ENCODE peak calls at places on chromosomes 4 and X, in eight cellular contexts. N, C, M, F, V, R, G and E are unnamed samples.

GRCh38 chr4:53598483-53598882 is 7.2 kb upstream of the LNX1 start:
- DNase-seq in M (peak; percentile 36), V (no peak), R (no peak), F (no peak), G (no peak), N (no peak), C (no peak), E (no peak)

GRCh38 chr4:38128478-38129451 is 168.6 kb downstream of the PTTG2 start:
- DNase-seq in C (no peak), F (no peak), M (peak; percentile 56), R (peak; percentile 90), V (no peak), G (no peak), N (no peak), E (peak; percentile 69)

GRCh38 chr4:14700544-14700943 is 301.7 kb upstream of the CPEB2 start:
- DNase-seq in C (no peak), R (no peak), F (no peak), G (no peak), V (no peak), N (no peak), M (no peak), E (no peak)

GRCh38 chrX:46561931-46562721 is 11.4 kb upstream of the CHST7 start:
- DNase-seq in F (no peak), M (peak; percentile 53), V (peak; percentile 52), R (peak; percentile 66), N (no peak), C (no peak), G (no peak), E (peak; percentile 58)

GRCh38 chrX:12570859-12571501 is 220.2 kb upstream of the PRPS2 start:
- DNase-seq in F (no peak), M (no peak), V (no peak), G (no peak), C (no peak), R (peak; percentile 18), N (no peak), E (no peak)

GRCh38 chr4:118927976-118928375 is 39.3 kb downstream of the SYNPO2 start:
- DNase-seq in G (no peak), M (peak; percentile 38), N (no peak), F (no peak), V (peak; percentile 21), C (no peak), R (no peak), E (no peak)

GRCh38 chr4:150462743-150463142 is 119.2 kb upstream of the MAB21L2 start:
- DNase-seq in M (no peak), V (no peak), C (no peak), N (no peak), G (no peak), F (no peak), R (no peak), E (no peak)

GRCh38 chr4:33390977-33391376 is 2670.8 kb downstream of the PCDH7 start:
- DNase-seq in C (no peak), V (no peak), M (no peak), F (no peak), G (no peak), R (no peak), N (no peak), E (no peak)

GRCh38 chrX:17521871-17522693 is 147.1 kb downstream of the NHS start:
- DNase-seq in N (no peak), M (peak; percentile 68), F (no peak), V (peak; percentile 49), C (no peak), G (peak; percentile 36), R (no peak), E (no peak)

GRCh38 chrX:113400193-113400704 is 559.6 kb upstream of the AMOT start:
- DNase-seq in G (no peak), V (no peak), M (peak; percentile 58), R (no peak), F (no peak), N (no peak), C (no peak), E (no peak)

GRCh38 chr4:123832173-123833026 is 435.8 kb downstream of the SPRY1 start:
- DNase-seq in V (peak; percentile 3), R (no peak), N (peak; percentile 95), F (no peak), G (peak; percentile 99), C (peak; percentile 97), M (peak; percentile 100), E (no peak)

GRCh38 chrX:15233416-15234015 is 36.4 kb downstream of the ASB9 start:
- DNase-seq in C (no peak), R (no peak), M (no peak), V (no peak), G (no peak), F (no peak), N (no peak), E (no peak)

GRCh38 chrX:2974946-2975345 is 31.4 kb upstream of the ARSH start:
- DNase-seq in G (no peak), N (no peak), F (no peak), C (no peak), V (no peak), M (peak; percentile 53), R (no peak), E (no peak)

GRCh38 chr4:2948895-2949781 is 14.1 kb downstream of the NOP14 start:
- DNase-seq in F (no peak), R (no peak), N (no peak), M (no peak), G (no peak), C (no peak), V (peak; percentile 51), E (no peak)

GRCh38 chr4:140257461-140258305 is 103.7 kb upstream of the MAML3 start:
- DNase-seq in F (no peak), N (no peak), V (no peak), M (no peak), G (no peak), C (no peak), R (peak; percentile 26), E (no peak)

GRCh38 chrX:151538190-151539122 is 25.0 kb upstream of the PASD1 start:
- DNase-seq in M (no peak), R (no peak), C (no peak), V (no peak), G (no peak), F (no peak), N (no peak), E (no peak)

GRCh38 chr4:110978761-110979160 is 355.9 kb upstream of the PITX2 start:
- DNase-seq in C (no peak), M (no peak), F (no peak), R (no peak), N (no peak), V (no peak), G (no peak), E (no peak)

DNA sequence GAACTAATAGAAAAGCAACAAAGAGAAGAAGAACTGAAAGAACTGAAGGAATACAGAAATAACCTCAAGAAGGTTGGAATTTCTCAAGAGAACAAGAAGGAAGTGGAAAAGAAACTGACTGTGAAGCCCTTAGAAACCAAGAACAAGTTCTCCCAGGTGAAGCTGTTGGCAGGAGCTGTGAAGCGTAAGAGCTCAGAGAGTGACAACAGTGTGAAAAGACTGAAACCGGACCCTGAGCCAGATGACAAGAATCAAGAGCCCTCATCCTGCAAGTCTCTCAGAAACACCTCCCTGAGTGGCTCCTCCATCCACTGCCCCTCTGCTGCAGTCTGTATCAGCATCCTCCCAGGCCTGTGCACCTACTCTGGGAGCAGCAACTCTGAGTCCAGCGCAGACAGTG is 8.4 kb upstream of the FHDC1 start:
- DNase-seq in R (no peak), G (no peak), V (no peak), F (no peak), M (no peak), C (no peak), N (no peak), E (no peak)
- TF ChIP-seq CTCF in R (no peak), G (no peak), V (no peak), F (no peak), M (no peak), C (no peak), N (no peak), E (no peak)

GRCh38 chrX:50100188-50100587 is 100.6 kb downstream of the AKAP4 start:
- DNase-seq in M (no peak), N (no peak), F (no peak), G (no peak), R (no peak), C (no peak), V (peak; percentile 33), E (peak; percentile 4)
- TF ChIP-seq CTCF in M (peak; percentile 1), N (peak; percentile 4), F (peak; percentile 64), G (no peak), R (peak; percentile 27), C (no peak), V (peak; percentile 16), E (peak; percentile 12)

GRCh38 chrX:51804741-51805140 is 61.5 kb downstream of the GSPT2 start:
- DNase-seq in G (no peak), C (no peak), R (no peak), V (no peak), M (no peak), F (no peak), N (no peak), E (no peak)
- TF ChIP-seq CTCF in G (peak; percentile 12), C (peak; percentile 6), R (no peak), V (no peak), M (peak; percentile 4), F (peak; percentile 52), N (no peak), E (no peak)

GRCh38 chrX:141469469-141469868 is 115.1 kb downstream of the SPANXA1 start:
- DNase-seq in N (no peak), R (no peak), C (peak; percentile 0), V (no peak), G (no peak), M (peak; percentile 33), F (no peak), E (no peak)
- TF ChIP-seq CTCF in N (no peak), R (no peak), C (no peak), V (no peak), G (no peak), M (no peak), F (no peak), E (no peak)

GRCh38 chr4:142563682-142564291 is 282.3 kb downstream of the INPP4B start:
- DNase-seq in N (no peak), G (no peak), M (peak; percentile 69), V (no peak), C (no peak), R (no peak), F (no peak), E (no peak)
- TF ChIP-seq CTCF in N (no peak), G (no peak), M (no peak), V (no peak), C (no peak), R (no peak), F (no peak), E (no peak)